ENCODE peak calls at places on chromosome 12, in five cellular contexts. G, A, X, R and D are unnamed samples.

GRCh38 chr12:106586803-106587684 is 4.2 kb downstream of the RFX4 start:
- DNase-seq in A (no peak), X (no peak), G (peak), R (no peak), D (no peak)

GRCh38 chr12:25524381-25524780 is 28.7 kb downstream of the LMNTD1 start:
- DNase-seq in R (no peak), G (no peak), A (no peak), X (no peak), D (no peak)

GRCh38 chr12:25949343-25949742 is 9.1 kb upstream of the RASSF8 start:
- DNase-seq in A (no peak), G (no peak), R (no peak), X (no peak), D (no peak)

GRCh38 chr12:64538146-64538545 is 72.1 kb upstream of the RASSF3 start:
- DNase-seq in G (no peak), R (no peak), A (no peak), X (no peak), D (no peak)

GRCh38 chr12:93785262-93786010 is 108.3 kb downstream of the CRADD start:
- DNase-seq in G (peak), R (no peak), X (peak), A (no peak), D (peak)

GRCh38 chr12:94184995-94185711 is 36.8 kb downstream of the PLXNC1 start:
- DNase-seq in G (no peak), R (no peak), X (no peak), A (no peak), D (no peak)

GRCh38 chr12:66900616-66901015 is 221.7 kb upstream of the GRIP1 start:
- DNase-seq in R (no peak), X (peak), A (no peak), G (no peak), D (no peak)

GRCh38 chr12:39427360-39427808 is 15.5 kb downstream of the KIF21A start:
- DNase-seq in G (no peak), A (no peak), R (no peak), X (no peak), D (no peak)

GRCh38 chr12:93387780-93388179 is 10.1 kb downstream of the NUDT4 start:
- DNase-seq in X (peak), G (no peak), R (no peak), A (no peak), D (peak)

GRCh38 chr12:28172434-28173030 is 17.7 kb upstream of the CCDC91 start:
- DNase-seq in X (peak), G (peak), R (no peak), A (peak), D (peak)

GRCh38 chr12:91138337-91138905 is 27.1 kb upstream of the LUM start:
- DNase-seq in X (peak), R (no peak), G (peak), A (no peak), D (no peak)

GRCh38 chr12:21416611-21417121 is 20.8 kb upstream of the PYROXD1 start:
- DNase-seq in R (no peak), G (peak), X (peak), A (no peak), D (peak)

GRCh38 chr12:115135800-115136211 is 451.8 kb upstream of the TBX3 start:
- DNase-seq in R (peak), X (peak), A (peak), G (no peak), D (peak)

GRCh38 chr12:96045566-96045965 is 10.2 kb upstream of the LTA4H start:
- DNase-seq in A (no peak), G (no peak), X (no peak), R (peak), D (no peak)

GRCh38 chr12:1013618-1014489 is 22.8 kb downstream of the ERC1 start:
- DNase-seq in R (no peak), X (peak), G (no peak), A (peak), D (peak)

GRCh38 chr12:74971201-74971600 is 238.4 kb downstream of the KCNC2 start:
- DNase-seq in R (no peak), G (no peak), X (no peak), A (no peak), D (no peak)

GRCh38 chr12:15364221-15365170 is 42.2 kb downstream of the PTPRO start:
- DNase-seq in G (no peak), X (peak), A (no peak), R (no peak), D (peak)

GRCh38 chr12:99110212-99110611 is 465.1 kb downstream of the APAF1 start:
- DNase-seq in R (no peak), X (no peak), G (no peak), A (no peak), D (no peak)

GRCh38 chr12:4271433-4272013 is 2.0 kb upstream of the CCND2 start:
- DNase-seq in A (no peak), R (no peak), X (peak), G (peak), D (no peak)

GRCh38 chr12:101019667-101020066 is 190.4 kb downstream of the SLC5A8 start:
- DNase-seq in X (no peak), A (no peak), G (no peak), R (no peak), D (no peak)

GRCh38 chr12:26830783-26831601 is 2.0 kb downstream of the ITPR2 start:
- DNase-seq in X (no peak), A (no peak), G (no peak), R (no peak), D (no peak)

GRCh38 chr12:119902084-119902509 is 25.0 kb upstream of the CIT start:
- DNase-seq in A (peak), R (peak), X (peak), G (peak), D (peak)

GRCh38 chr12:9378430-9378835 is 170.2 kb upstream of the PZP start:
- DNase-seq in G (peak), A (no peak), X (no peak), R (no peak), D (no peak)
- TF ChIP-seq CTCF in G (peak), A (peak), X (peak), R (no peak), D (peak)

DNA sequence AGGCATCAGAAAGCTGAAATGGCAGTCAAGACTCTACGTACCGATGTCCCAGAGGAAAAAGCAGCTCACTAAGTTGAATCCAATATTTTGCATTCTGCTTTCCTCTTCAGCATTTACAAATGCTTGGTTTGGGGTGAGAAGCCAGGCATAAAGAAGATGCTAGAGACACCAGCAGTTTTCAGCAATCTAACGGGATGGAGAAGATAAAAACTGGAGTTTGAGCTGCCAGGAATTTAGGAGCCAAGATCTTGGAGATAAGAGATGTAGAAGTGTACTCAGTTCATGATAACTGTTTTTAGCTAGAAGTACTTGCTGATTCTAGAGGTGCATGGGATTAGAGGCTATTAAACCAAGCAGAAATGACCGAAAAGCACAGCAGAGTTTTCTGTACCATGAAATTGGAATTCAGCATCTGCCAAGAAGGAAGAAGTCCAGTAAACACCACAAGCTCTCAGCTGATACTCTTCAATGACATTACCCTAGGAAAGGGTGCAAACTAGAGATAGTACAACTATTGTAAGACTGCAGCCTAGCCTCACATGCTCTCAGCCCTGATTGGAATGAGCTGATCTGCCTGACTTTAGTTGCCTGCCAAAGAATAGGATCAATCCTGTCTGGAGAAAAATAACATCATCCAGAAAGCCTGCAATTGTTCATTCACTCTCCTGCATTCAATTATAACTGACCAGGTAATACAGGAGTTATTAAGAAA is 7.4 kb upstream of the ALDH1L2 start:
- DNase-seq in G (no peak), R (no peak), X (no peak), A (no peak), D (no peak)
- H3K4me3 ChIP-seq in G (peak), R (no peak), X (no peak), A (no peak), D (no peak)

DNA sequence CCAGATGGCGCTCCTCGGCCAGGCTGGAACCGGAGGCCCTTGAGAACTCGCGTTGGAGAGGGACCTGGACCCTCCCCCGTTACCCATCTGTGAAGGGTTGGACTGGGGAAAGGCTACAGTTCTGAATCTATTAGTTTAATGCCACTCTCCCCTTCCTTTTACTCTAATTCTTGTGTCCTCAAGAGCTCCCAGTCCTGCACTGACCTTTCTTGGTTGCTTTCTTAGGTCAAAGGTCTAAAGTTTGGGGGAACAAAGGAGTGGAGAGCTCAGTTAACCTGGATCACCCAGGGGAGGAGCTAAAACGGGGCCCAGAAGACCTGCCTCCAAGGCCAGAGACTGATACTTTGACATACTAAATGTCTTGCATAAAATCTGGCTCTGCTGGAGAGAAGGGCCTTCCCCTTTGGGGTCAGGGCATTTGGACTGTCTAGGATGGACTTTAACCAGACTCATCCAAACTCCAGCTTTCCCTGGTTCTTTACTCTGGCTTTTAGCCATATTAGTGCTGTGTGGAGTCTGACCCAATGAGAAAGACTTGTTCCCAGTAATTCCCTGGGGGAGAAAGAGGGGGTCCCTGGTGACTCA is 923 bp upstream of the MLF2 start:
- DNase-seq in X (no peak), A (no peak), R (no peak), G (no peak), D (no peak)
- TF ChIP-seq CTCF in X (peak), A (peak), R (peak), G (no peak), D (no peak)

DNA sequence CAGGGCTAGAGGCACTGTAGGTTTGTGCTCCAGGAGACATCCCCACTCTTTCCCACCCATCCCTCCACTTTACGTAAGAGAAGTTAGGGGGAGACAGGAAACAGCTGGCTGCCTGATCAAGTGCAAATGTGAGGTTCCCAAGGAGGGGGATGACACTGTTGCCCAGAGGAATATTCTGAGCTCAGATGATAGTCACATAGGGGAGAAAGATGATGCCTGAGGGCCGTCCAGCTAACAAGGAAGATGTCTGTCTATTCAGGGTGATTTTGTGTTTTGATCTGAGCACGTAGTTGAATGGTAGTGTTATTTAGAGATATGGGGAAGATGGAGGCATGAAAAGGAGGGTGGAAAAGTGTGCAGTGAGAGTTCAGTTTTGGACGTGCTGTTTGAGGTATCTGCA is 13.9 kb upstream of the GPRC5D start:
- DNase-seq in R (no peak), G (no peak), A (no peak), X (no peak), D (no peak)
- H3K4me3 ChIP-seq in R (no peak), G (no peak), A (no peak), X (no peak), D (no peak)

GRCh38 chr12:8548192-8548591 is 7.5 kb upstream of the CLEC4E start:
- DNase-seq in R (no peak), A (no peak), G (no peak), X (no peak), D (no peak)

GRCh38 chr12:8554451-8555195 is 13.9 kb upstream of the CLEC4E start:
- DNase-seq in X (peak), A (no peak), G (no peak), R (no peak), D (peak)

GRCh38 chr12:8549381-8549780 is 8.7 kb upstream of the CLEC4E start:
- DNase-seq in R (no peak), A (no peak), G (no peak), X (no peak), D (peak)

GRCh38 chr12:8556748-8557147 is 16.0 kb upstream of the CLEC4E start:
- DNase-seq in X (no peak), G (no peak), A (no peak), R (no peak), D (no peak)

GRCh38 chr12:8553088-8553627 is 12.5 kb upstream of the CLEC4E start:
- DNase-seq in X (no peak), R (no peak), A (no peak), G (no peak), D (no peak)
- TF ChIP-seq CTCF in X (no peak), R (no peak), A (no peak), G (peak), D (no peak)

GRCh38 chr12:6345319-6346071 is 3.6 kb upstream of the TNFRSF1A start:
- DNase-seq in R (no peak), G (no peak), X (peak), A (peak), D (peak)
- H3K4me3 ChIP-seq in R (no peak), G (no peak), X (no peak), A (no peak), D (no peak)

GRCh38 chr12:84172823-84173424 is 739.7 kb downstream of the SLC6A15 start:
- DNase-seq in A (no peak), G (no peak), R (peak), X (no peak), D (no peak)
- TF ChIP-seq CTCF in A (no peak), G (no peak), R (no peak), X (no peak), D (no peak)

DNA sequence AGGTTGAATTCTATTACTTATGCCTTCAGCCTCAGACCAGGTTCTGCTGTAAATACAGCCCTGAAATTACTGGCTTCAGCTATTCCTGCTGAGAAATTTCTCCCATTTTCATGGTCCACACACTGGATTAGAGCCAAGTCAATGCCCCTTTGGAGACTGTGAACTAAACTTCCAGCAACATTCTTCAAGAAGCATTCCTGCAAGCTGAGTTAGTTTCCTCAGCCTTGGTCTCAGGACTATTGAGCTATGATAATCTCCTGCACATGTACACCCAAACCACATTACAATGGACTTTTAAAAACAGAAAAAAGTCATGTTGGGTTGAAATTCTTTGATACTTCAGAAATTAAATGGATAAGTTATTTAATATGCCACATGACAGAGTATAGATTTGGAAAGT is 58.0 kb upstream of the AVPR1A start:
- DNase-seq in G (no peak), X (no peak), A (no peak), R (no peak), D (no peak)
- H3K4me3 ChIP-seq in G (no peak), X (no peak), A (no peak), R (no peak), D (no peak)

GRCh38 chr12:104063712-104064030 is 660 bp upstream of the HCFC2 start:
- DNase-seq in X (peak), A (no peak), G (no peak), R (no peak), D (peak)
- TF ChIP-seq CTCF in X (no peak), A (no peak), G (no peak), R (no peak), D (no peak)